ENCODE peak calls at places on chromosomes 4 and X, in five cellular contexts. A is dermis blood vessel endothelial cell, U is OCI-LY7, D is sigmoid colon, Y is right lobe of liver. S is an unnamed sample.

GRCh38 chrX:38672646-38673045 is 111.3 kb downstream of the TSPAN7 start:
- DNase-seq in A (no peak), U (no peak), D (no peak), Y (no peak), S (no peak)

GRCh38 chr4:143336828-143337599 is at the start of gene GAB1:
- DNase-seq in A (peak), U (peak), D (peak), Y (peak), S (peak)

GRCh38 chr4:108466936-108467902 is 153.2 kb upstream of the RPL34 start:
- DNase-seq in A (no peak), U (no peak), D (no peak), Y (no peak), S (peak)

GRCh38 chr4:54093609-54094240 is 6.2 kb upstream of the GSX2 start:
- DNase-seq in A (no peak), U (no peak), D (no peak), Y (no peak), S (no peak)

GRCh38 chrX:50114113-50114512 is 86.7 kb downstream of the AKAP4 start:
- DNase-seq in A (no peak), U (no peak), D (no peak), Y (no peak), S (no peak)

GRCh38 chr4:3706565-3707422 is 59.4 kb upstream of the ADRA2C start:
- DNase-seq in A (no peak), U (no peak), D (no peak), Y (no peak), S (no peak)

GRCh38 chr4:121668368-121669162 is 28.2 kb downstream of the ANXA5 start:
- DNase-seq in A (no peak), U (no peak), D (no peak), Y (no peak), S (no peak)

GRCh38 chr4:153013202-153013988 is 77.3 kb downstream of the FHDC1 start:
- DNase-seq in A (no peak), U (no peak), D (no peak), Y (no peak), S (no peak)

GRCh38 chr4:31455612-31456011 is 735.4 kb downstream of the PCDH7 start:
- DNase-seq in A (no peak), U (no peak), D (no peak), Y (no peak), S (no peak)